ENCODE peak calls at places on chromosomes 13 and 19, in ten cellular contexts. N is HCEC 1CT, M is foreskin fibroblast, R is EL, L is CMK, A is breast epithelium, Y is NCI-H69, B is thoracic aorta, W is NCI-H2171 treated with DMSO at 0.1 percent for 48 hours, U is C1 segment of cervical spinal cord. S is an unnamed sample.

GRCh38 chr13:60617863-60618733 is 221.1 kb downstream of the TDRD3 start:
- DNase-seq in N (peak; percentile 41), M (no peak), U (no peak), R (peak; percentile 27), W (no peak), A (no peak), L (no peak), Y (peak; percentile 49), B (no peak), S (no peak)

GRCh38 chr19:2034729-2035589 is 16.1 kb downstream of the MKNK2 start:
- DNase-seq in U (no peak), L (peak; percentile 94), R (peak; percentile 28), W (no peak), N (peak; percentile 33), A (no peak), Y (peak; percentile 36), M (peak; percentile 57), B (no peak), S (peak; percentile 65)

GRCh38 chr13:51373451-51373850 is 34.0 kb downstream of the SERPINE3 start:
- DNase-seq in N (no peak), U (no peak), Y (no peak), L (no peak), A (no peak), R (no peak), W (no peak), B (no peak), M (no peak), S (no peak)

GRCh38 chr13:49265822-49266221 is 18.1 kb downstream of the CDADC1 start:
- DNase-seq in Y (no peak), L (no peak), B (no peak), W (no peak), U (no peak), N (peak; percentile 64), R (peak; percentile 28), M (peak; percentile 69), A (no peak), S (no peak)

GRCh38 chr13:109644956-109645355 is 141.4 kb downstream of the IRS2 start:
- DNase-seq in M (no peak), N (no peak), R (no peak), A (no peak), U (no peak), L (no peak), B (no peak), Y (no peak), W (no peak), S (no peak)

GRCh38 chr13:94548382-94549240 is 47.3 kb downstream of the TGDS start:
- DNase-seq in R (peak; percentile 40), B (peak; percentile 5), Y (peak; percentile 92), W (peak; percentile 74), U (peak; percentile 64), M (peak; percentile 25), L (no peak), A (no peak), N (peak; percentile 29), S (no peak)

GRCh38 chr13:28181413-28181812 is 43.1 kb downstream of the PAN3 start:
- DNase-seq in W (no peak), A (no peak), R (peak; percentile 89), M (peak; percentile 76), N (peak; percentile 75), L (no peak), Y (no peak), B (no peak), U (no peak), S (no peak)

GRCh38 chr13:78657699-78658629 is 991 bp downstream of the OBI1 start:
- DNase-seq in U (no peak), W (no peak), R (peak; percentile 6), L (no peak), Y (peak; percentile 37), M (peak; percentile 31), N (peak; percentile 30), B (no peak), A (no peak), S (no peak)

GRCh38 chr13:113041293-113041690 is 64.3 kb upstream of the F7 start:
- DNase-seq in L (peak; percentile 14), B (no peak), M (no peak), A (no peak), N (no peak), Y (no peak), R (no peak), W (no peak), U (peak; percentile 81), S (no peak)

GRCh38 chr19:55537741-55538111 is 793 bp upstream of the SBK2 start:
- DNase-seq in M (peak; percentile 63), W (no peak), Y (no peak), A (no peak), N (peak; percentile 23), L (no peak), B (no peak), R (peak; percentile 84), U (no peak), S (no peak)

GRCh38 chr13:80502359-80502758 is 161.4 kb upstream of the SPRY2 start:
- DNase-seq in L (no peak), R (no peak), N (no peak), M (no peak), Y (no peak), U (no peak), W (no peak), A (no peak), B (no peak), S (no peak)

GRCh38 chr13:44128522-44128921 is 245.1 kb upstream of the SERP2 start:
- DNase-seq in M (peak; percentile 70), A (no peak), Y (no peak), N (no peak), R (peak; percentile 9), W (no peak), L (no peak), U (no peak), B (no peak), S (no peak)

GRCh38 chr19:2242811-2243210 is 6.2 kb downstream of the SF3A2 start:
- DNase-seq in N (no peak), U (no peak), B (no peak), Y (no peak), W (no peak), L (no peak), R (no peak), M (no peak), A (no peak), S (no peak)

GRCh38 chr19:17680235-17680722 is 7.9 kb downstream of the UNC13A start:
- DNase-seq in N (peak; percentile 78), L (peak; percentile 64), R (peak; percentile 77), B (peak; percentile 60), M (peak; percentile 88), W (no peak), Y (no peak), U (peak; percentile 11), A (no peak), S (no peak)

GRCh38 chr19:8028951-8029491 is 23.5 kb upstream of the CCL25 start:
- DNase-seq in W (peak; percentile 73), A (no peak), R (no peak), B (no peak), M (no peak), L (no peak), Y (no peak), N (no peak), U (no peak), S (no peak)